ENCODE peak calls at places on chromosomes 1 and 21, in eight cellular contexts. O is mesothelial cell of epicardium, E is K562, X is MCF 10A, Y is heart right ventricle, P is RWPE1, N is esophagus squamous epithelium, C is right atrium auricular region. Q is an unnamed sample.

GRCh38 chr1:116571215-116571919 is 541 bp upstream of the CD58 start:
- DNase-seq in O (no peak), E (no peak), X (no peak), Y (no peak), P (no peak), N (no peak), C (no peak), Q (no peak)

GRCh38 chr1:147840909-147841308 is 61.7 kb upstream of the GJA8 start:
- DNase-seq in O (no peak), E (peak), X (peak), Y (no peak), P (no peak), N (no peak), C (no peak), Q (no peak)

GRCh38 chr1:162954824-162955223 is 93.8 kb upstream of the CCDC190 start:
- DNase-seq in O (no peak), E (no peak), X (peak), Y (no peak), P (peak), N (no peak), C (no peak), Q (no peak)

GRCh38 chr1:119859647-119860046 is 36.7 kb downstream of the ADAM30 start:
- DNase-seq in O (no peak), E (peak), X (peak), Y (no peak), P (peak), N (no peak), C (no peak), Q (no peak)

GRCh38 chr1:225911207-225912130 is 12.6 kb downstream of the PYCR2 start:
- DNase-seq in O (peak), E (peak), X (no peak), Y (peak), P (no peak), N (no peak), C (no peak), Q (peak)

GRCh38 chr1:56874689-56875088 is 20.1 kb downstream of the C8A start:
- DNase-seq in O (no peak), E (no peak), X (no peak), Y (no peak), P (no peak), N (no peak), C (no peak), Q (no peak)

GRCh38 chr21:30463713-30464112 is 16.5 kb downstream of the KRTAP19-1 start:
- DNase-seq in O (no peak), E (peak), X (peak), Y (no peak), P (peak), N (no peak), C (no peak), Q (no peak)

GRCh38 chr21:46604975-46605758 is at the start of gene S100B:
- DNase-seq in O (no peak), E (peak), X (no peak), Y (no peak), P (no peak), N (no peak), C (no peak), Q (no peak)

GRCh38 chr21:25561668-25562641 is 45.3 kb downstream of the MRPL39 start:
- DNase-seq in O (peak), E (no peak), X (no peak), Y (peak), P (peak), N (no peak), C (peak), Q (peak)
- TF ChIP-seq CTCF in O (no peak), E (no peak), X (no peak), Y (peak), P (peak), N (no peak), C (no peak), Q (no peak)

DNA sequence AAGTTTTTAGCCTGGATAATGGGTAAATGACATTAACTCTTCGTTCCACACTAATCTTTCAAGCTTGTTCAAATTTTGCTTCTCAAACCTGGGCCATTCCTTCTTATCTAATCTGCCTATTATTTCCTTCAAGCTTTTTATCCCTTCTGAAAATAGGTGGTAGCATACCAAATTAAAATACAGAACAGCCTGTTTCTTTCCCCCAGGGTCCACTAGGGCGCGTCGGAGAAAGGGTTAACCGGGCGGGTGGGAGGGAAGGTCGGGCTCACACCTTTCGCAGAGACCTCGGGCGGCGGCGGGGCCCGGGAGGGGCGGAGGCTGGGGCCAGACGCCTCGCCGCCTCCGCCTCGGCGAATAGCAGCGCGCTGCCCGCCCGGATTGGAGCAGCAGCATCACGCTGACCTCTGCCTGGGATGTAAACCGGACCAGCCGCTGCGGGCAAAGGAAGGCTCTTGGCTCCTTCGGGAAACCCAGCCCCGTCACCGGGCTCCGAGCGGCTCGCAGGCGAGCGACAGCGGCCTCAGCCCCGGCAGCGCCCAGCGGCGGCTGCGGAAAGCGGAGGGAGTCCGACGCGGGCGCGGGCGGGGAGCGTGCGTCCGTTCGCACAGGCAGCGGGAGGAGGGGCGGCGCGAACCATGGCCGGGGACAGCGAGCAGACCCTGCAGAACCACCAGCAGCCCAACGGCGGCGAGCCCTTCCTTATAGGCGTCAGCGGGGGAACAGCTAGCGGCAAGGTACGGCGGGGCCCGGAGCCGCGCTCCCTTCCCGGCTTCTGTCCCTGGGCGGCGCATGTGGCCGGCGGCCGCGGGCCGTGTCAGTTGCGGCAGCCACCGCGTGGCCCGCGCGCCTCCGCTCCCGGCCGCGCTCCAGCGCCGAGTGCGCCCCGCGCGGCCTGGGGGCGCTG is at the start of gene UCK2:
- DNase-seq in O (peak), E (peak), X (peak), Y (peak), P (peak), N (no peak), C (peak), Q (peak)
- TF ChIP-seq CTCF in O (no peak), E (peak), X (peak), Y (peak), P (peak), N (peak), C (no peak), Q (peak)

GRCh38 chr1:112337028-112337531 is 58.9 kb upstream of the CTTNBP2NL start:
- DNase-seq in O (no peak), E (peak), X (peak), Y (peak), P (peak), N (no peak), C (peak), Q (no peak)
- TF ChIP-seq CTCF in O (peak), E (peak), X (peak), Y (peak), P (peak), N (peak), C (peak), Q (peak)

GRCh38 chr1:219660666-219661463 is 48.0 kb upstream of the ZC3H11B start:
- DNase-seq in O (peak), E (peak), X (peak), Y (peak), P (peak), N (peak), C (peak), Q (no peak)
- TF ChIP-seq CTCF in O (peak), E (peak), X (peak), Y (peak), P (peak), N (peak), C (peak), Q (no peak)